ENCODE peak calls at places on chromosomes 2 and 18, in four cellular contexts. One of them, this sample, is unnamed.

GRCh38 chr18:12462242-12462641 is 54.5 kb downstream of the PRELID3A start:
- DNase-seq in HCT116: no peak
- DNase-seq in HepG2: no peak
- DNase-seq in K562: no peak
- DNase-seq in this sample: no peak

GRCh38 chr18:11112218-11112750 is 37.1 kb downstream of the PIEZO2 start:
- DNase-seq in K562: no peak
- DNase-seq in HCT116: no peak
- DNase-seq in HepG2: no peak
- DNase-seq in this sample: no peak

GRCh38 chr2:218030409-218031195 is 27.8 kb upstream of the TNS1 start:
- DNase-seq in HCT116: no peak
- DNase-seq in HepG2: no peak
- DNase-seq in K562: no peak
- DNase-seq in this sample: no peak

GRCh38 chr2:127515383-127515915 is 10.8 kb downstream of the IWS1 start:
- DNase-seq in HCT116: no peak
- DNase-seq in HepG2: no peak
- DNase-seq in K562: no peak
- DNase-seq in this sample: no peak

GRCh38 chr2:106956416-106956815 is 70.4 kb upstream of the ST6GAL2 start:
- DNase-seq in HCT116: no peak
- DNase-seq in K562: no peak
- DNase-seq in HepG2: no peak
- DNase-seq in this sample: no peak

GRCh38 chr18:31273812-31274527 is 44.0 kb upstream of the DSG1 start:
- DNase-seq in K562: no peak
- DNase-seq in HCT116: no peak
- DNase-seq in HepG2: peak
- DNase-seq in this sample: no peak

GRCh38 chr18:61157451-61157850 is 175.8 kb upstream of the CDH20 start:
- DNase-seq in HepG2: no peak
- DNase-seq in K562: no peak
- DNase-seq in HCT116: no peak
- DNase-seq in this sample: no peak

GRCh38 chr18:79451237-79452125 is 55.8 kb downstream of the NFATC1 start:
- DNase-seq in K562: no peak
- DNase-seq in HCT116: no peak
- DNase-seq in HepG2: no peak
- DNase-seq in this sample: no peak

GRCh38 chr18:49025767-49026500 is 75.2 kb upstream of the SMAD7 start:
- DNase-seq in HCT116: no peak
- DNase-seq in HepG2: no peak
- DNase-seq in K562: no peak
- DNase-seq in this sample: no peak

DNA sequence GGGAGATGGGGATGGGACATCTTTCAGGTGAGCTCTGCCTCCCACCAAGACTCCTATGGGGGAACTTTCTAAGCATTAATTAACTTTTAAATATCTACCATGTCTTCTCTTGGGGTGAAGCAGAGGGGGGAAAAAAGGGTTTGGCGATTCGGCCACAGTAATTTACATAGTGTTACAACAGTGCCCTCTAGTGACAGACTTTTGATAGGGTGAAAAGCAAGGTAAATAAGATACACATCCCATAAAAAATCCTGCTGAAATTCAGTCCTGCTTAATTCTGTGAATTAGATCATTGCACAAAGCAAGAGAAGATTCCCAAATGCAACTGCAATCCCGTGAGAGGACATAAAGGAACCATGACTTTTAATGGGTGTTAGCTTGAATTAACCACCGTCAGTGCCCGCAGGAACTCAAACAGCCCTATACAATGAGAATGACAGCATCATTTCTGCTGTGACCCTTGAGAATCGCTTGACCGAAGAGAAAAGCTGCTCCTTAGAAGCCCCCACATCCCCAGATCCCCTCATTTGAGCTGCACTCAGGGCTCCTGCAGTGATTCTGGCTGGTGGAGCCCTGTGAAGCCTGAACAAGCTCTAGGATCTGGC is 32.8 kb downstream of the FAM124B start:
- DNase-seq in HCT116: peak
- DNase-seq in HepG2: peak
- DNase-seq in K562: no peak
- DNase-seq in this sample: peak
- TF ChIP-seq ZNF274 in HCT116: no peak
- TF ChIP-seq ZNF274 in HepG2: no peak
- TF ChIP-seq ZNF274 in K562: no peak
- TF ChIP-seq ZNF274 in this sample: no peak

GRCh38 chr2:222919841-222920609 is 59.2 kb downstream of the ACSL3 start:
- DNase-seq in HepG2: no peak
- DNase-seq in HCT116: no peak
- DNase-seq in K562: peak
- DNase-seq in this sample: no peak
- TF ChIP-seq ZNF274 in HepG2: no peak
- TF ChIP-seq ZNF274 in HCT116: no peak
- TF ChIP-seq ZNF274 in K562: no peak
- TF ChIP-seq ZNF274 in this sample: no peak

DNA sequence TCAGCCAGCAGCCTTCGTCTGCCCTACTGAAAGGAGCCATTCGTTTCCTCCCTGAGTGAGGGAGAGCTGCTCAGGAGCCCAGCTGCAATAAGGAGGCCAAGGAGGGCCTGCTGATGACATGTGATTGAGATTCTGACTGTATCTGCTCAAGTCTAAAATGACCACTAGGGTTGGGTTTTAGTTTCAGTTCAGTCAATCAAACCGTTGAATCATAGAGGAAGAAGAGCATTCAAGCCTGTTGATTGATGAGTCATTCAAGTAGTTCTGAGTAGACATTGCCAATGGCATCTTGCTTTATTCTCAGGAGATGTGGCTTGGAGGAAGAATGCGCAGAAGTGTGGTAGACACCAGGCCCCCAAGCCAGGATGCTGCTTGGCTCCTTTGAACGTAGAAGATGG is 19.9 kb upstream of the BCL2L11 start:
- DNase-seq in K562: peak
- DNase-seq in HCT116: no peak
- DNase-seq in HepG2: no peak
- DNase-seq in this sample: no peak
- TF ChIP-seq ZNF274 in K562: no peak
- TF ChIP-seq ZNF274 in HCT116: no peak
- TF ChIP-seq ZNF274 in HepG2: no peak
- TF ChIP-seq ZNF274 in this sample: no peak

GRCh38 chr2:205675861-205676516 is 6.3 kb upstream of the NRP2 start:
- DNase-seq in K562: no peak
- DNase-seq in HepG2: peak
- DNase-seq in HCT116: peak
- DNase-seq in this sample: peak
- TF ChIP-seq ZNF274 in K562: no peak
- TF ChIP-seq ZNF274 in HepG2: no peak
- TF ChIP-seq ZNF274 in HCT116: no peak
- TF ChIP-seq ZNF274 in this sample: no peak

DNA sequence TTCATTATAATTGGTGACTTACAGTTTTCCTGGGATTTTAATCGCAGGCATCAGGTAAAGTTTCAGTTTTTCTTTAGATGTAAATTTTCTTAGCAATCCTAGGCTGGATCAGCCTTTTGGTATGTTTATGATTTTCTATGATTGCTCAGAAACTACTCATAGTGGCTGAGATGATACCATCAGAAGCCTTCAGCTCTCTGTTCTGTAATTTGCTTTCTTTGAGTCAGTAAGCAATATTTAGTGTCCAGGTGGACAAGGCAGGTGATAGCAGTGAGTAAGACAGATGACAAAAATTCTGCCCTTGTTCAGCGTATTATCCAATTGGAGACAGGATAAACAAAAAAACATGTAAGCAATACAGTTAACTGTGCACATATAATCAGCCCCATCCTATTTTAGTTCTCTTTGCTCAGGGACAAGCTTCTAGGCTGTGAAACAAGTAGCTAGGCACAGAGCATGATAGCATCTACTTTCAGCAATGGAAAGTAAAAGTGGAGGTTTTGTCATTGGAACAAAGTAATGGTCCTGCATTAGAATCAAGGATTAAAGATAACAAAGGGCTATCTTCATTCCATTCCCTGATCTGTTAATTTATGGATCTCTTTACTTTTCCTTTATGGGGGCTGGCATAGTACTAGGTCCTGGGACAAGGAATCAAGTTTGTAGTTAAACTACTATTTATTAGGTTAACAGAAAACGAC is 100.8 kb downstream of the EPC2 start:
- DNase-seq in HepG2: no peak
- DNase-seq in K562: no peak
- DNase-seq in HCT116: no peak
- DNase-seq in this sample: peak
- TF ChIP-seq ZNF274 in HepG2: no peak
- TF ChIP-seq ZNF274 in K562: no peak
- TF ChIP-seq ZNF274 in HCT116: no peak
- TF ChIP-seq ZNF274 in this sample: no peak

DNA sequence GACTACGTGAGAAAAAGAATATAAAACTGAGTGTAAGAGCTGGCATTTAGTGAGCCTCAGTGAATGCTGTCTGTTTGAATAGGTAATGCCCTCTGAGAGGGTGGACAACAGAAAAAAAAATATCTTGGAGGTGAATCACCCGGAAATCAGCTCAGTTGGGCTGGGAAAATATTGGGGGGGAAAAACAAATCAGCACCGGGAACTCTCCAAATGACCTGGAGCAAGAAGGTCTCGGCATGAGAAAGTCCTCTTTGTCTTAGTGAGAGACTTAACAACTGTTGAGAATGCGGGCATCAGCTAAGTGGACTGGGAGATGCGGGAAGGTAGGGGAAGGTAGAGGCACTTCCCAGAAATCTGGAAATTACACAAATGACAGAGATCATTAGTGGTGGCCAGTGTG is 109.4 kb upstream of the POU3F3 start:
- DNase-seq in K562: no peak
- DNase-seq in HCT116: no peak
- DNase-seq in HepG2: no peak
- DNase-seq in this sample: no peak
- TF ChIP-seq ZNF274 in K562: no peak
- TF ChIP-seq ZNF274 in HCT116: no peak
- TF ChIP-seq ZNF274 in HepG2: no peak
- TF ChIP-seq ZNF274 in this sample: no peak

GRCh38 chr2:47724221-47724981 is 58.5 kb upstream of the MSH6 start:
- DNase-seq in HepG2: no peak
- DNase-seq in K562: no peak
- DNase-seq in HCT116: no peak
- DNase-seq in this sample: no peak

GRCh38 chr2:47719099-47719498 is 63.8 kb upstream of the MSH6 start:
- DNase-seq in K562: no peak
- DNase-seq in HCT116: no peak
- DNase-seq in HepG2: no peak
- DNase-seq in this sample: no peak

GRCh38 chr2:47720559-47720958 is 62.4 kb upstream of the MSH6 start:
- DNase-seq in HepG2: no peak
- DNase-seq in K562: no peak
- DNase-seq in HCT116: no peak
- DNase-seq in this sample: no peak

GRCh38 chr2:47721296-47721695 is 61.6 kb upstream of the MSH6 start:
- DNase-seq in K562: no peak
- DNase-seq in HCT116: no peak
- DNase-seq in HepG2: no peak
- DNase-seq in this sample: no peak

DNA sequence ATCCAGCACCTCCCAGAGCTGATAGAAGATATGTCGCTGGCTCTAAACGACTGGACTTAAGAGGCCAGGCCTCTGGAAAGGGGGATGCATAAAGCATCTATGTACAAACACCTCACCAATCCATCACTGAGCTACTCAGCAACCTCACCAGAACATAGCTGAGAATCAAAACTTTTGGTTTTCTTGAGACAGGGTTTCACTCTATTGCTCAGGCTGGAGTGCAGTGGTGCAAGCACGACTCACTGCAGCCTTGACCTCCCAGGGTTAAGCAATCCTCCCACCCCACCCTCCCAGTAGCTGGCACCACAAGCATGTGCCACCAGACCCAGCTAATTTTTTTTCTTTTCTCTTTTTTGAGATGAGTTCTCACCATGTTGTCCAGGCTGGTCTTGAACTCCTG is 62.9 kb upstream of the MSH6 start:
- DNase-seq in K562: no peak
- DNase-seq in HepG2: no peak
- DNase-seq in HCT116: no peak
- DNase-seq in this sample: no peak
- TF ChIP-seq ZNF274 in K562: no peak
- TF ChIP-seq ZNF274 in HepG2: no peak
- TF ChIP-seq ZNF274 in HCT116: no peak
- TF ChIP-seq ZNF274 in this sample: no peak

This sample was measured in NT2/D1.